ENCODE peak calls at places on chromosomes 13 and 19, in nine cellular contexts. D is BJ, V is heart right ventricle, Q is kidney epithelial cell, N is body of pancreas, I is A673, C is progenitor cell of endocrine pancreas, S is choroid plexus epithelial cell, T is tibial nerve. W is an unnamed sample.

GRCh38 chr13:49789961-49790360 is 2.5 kb downstream of the KPNA3 start:
- DNase-seq in D (no peak), V (no peak), Q (no peak), N (no peak), I (no peak), C (no peak), S (no peak), T (no peak), W (no peak)

GRCh38 chr13:22451345-22451744 is 729.4 kb upstream of the SGCG start:
- DNase-seq in D (no peak), V (peak; percentile 29), Q (no peak), N (no peak), I (no peak), C (no peak), S (no peak), T (no peak), W (no peak)

GRCh38 chr19:43804443-43804842 is 2.2 kb upstream of the LYPD5 start:
- DNase-seq in D (no peak), V (no peak), Q (no peak), N (no peak), I (peak; percentile 35), C (no peak), S (no peak), T (no peak), W (no peak)

GRCh38 chr19:16571283-16571682 is 932 bp downstream of the SLC35E1 start:
- DNase-seq in D (no peak), V (no peak), Q (no peak), N (peak; percentile 38), I (peak; percentile 45), C (no peak), S (peak; percentile 63), T (no peak), W (no peak)

GRCh38 chr19:16928916-16929315 is 40.1 kb downstream of the F2RL3 start:
- DNase-seq in D (no peak), V (no peak), Q (no peak), N (no peak), I (no peak), C (no peak), S (no peak), T (no peak), W (peak; percentile 59)

GRCh38 chr13:95300625-95301134 is 571 bp downstream of the ABCC4 start:
- DNase-seq in D (no peak), V (peak; percentile 49), Q (no peak), N (peak; percentile 24), I (peak; percentile 78), C (peak; percentile 11), S (peak; percentile 35), T (no peak), W (no peak)

GRCh38 chr13:57470491-57470890 is 161.1 kb upstream of the PCDH17 start:
- DNase-seq in D (no peak), V (no peak), Q (no peak), N (no peak), I (peak; percentile 6), C (no peak), S (no peak), T (no peak), W (no peak)

GRCh38 chr13:89951341-89951740 is 1396.1 kb upstream of the MIR17HG start:
- DNase-seq in D (no peak), V (no peak), Q (no peak), N (no peak), I (no peak), C (no peak), S (no peak), T (no peak), W (no peak)

GRCh38 chr19:1651548-1652394 is 644 bp downstream of the TCF3 start:
- DNase-seq in D (no peak), V (peak; percentile 50), Q (no peak), N (peak; percentile 51), I (peak; percentile 63), C (no peak), S (peak; percentile 39), T (no peak), W (no peak)

GRCh38 chr13:78785764-78786163 is 126.8 kb upstream of the OBI1 start:
- DNase-seq in D (no peak), V (no peak), Q (no peak), N (no peak), I (no peak), C (no peak), S (no peak), T (no peak), W (no peak)

GRCh38 chr19:17245535-17245984 is at the start of gene NR2F6:
- DNase-seq in D (no peak), V (no peak), Q (no peak), N (no peak), I (no peak), C (no peak), S (no peak), T (no peak), W (no peak)

GRCh38 chr13:23743717-23744116 is 145.5 kb downstream of the MIPEP start:
- DNase-seq in D (no peak), V (no peak), Q (no peak), N (no peak), I (no peak), C (no peak), S (no peak), T (no peak), W (no peak)

GRCh38 chr13:23743269-23743668 is 145.9 kb downstream of the MIPEP start:
- DNase-seq in D (no peak), V (no peak), Q (no peak), N (no peak), I (no peak), C (no peak), S (no peak), T (no peak), W (no peak)

GRCh38 chr13:23740002-23740401 is 149.2 kb downstream of the MIPEP start:
- DNase-seq in D (no peak), V (no peak), Q (no peak), N (no peak), I (no peak), C (no peak), S (no peak), T (no peak), W (no peak)

GRCh38 chr13:23744315-23744714 is 144.9 kb downstream of the MIPEP start:
- DNase-seq in D (no peak), V (no peak), Q (no peak), N (no peak), I (no peak), C (no peak), S (no peak), T (no peak), W (no peak)

GRCh38 chr13:23741879-23742510 is 147.2 kb downstream of the MIPEP start:
- DNase-seq in D (no peak), V (no peak), Q (no peak), N (no peak), I (peak; percentile 35), C (no peak), S (peak; percentile 35), T (no peak), W (no peak)
- TF ChIP-seq CTCF in D (peak; percentile 39), V (peak; percentile 42), Q (peak; percentile 51), N (no peak), I (peak; percentile 59), C (peak; percentile 71), S (peak; percentile 67), T (no peak), W (peak; percentile 71)

GRCh38 chr19:50044922-50045321 is 19.1 kb downstream of the ZNF473 start:
- DNase-seq in D (no peak), V (no peak), Q (no peak), N (no peak), I (no peak), C (no peak), S (no peak), T (no peak), W (no peak)

GRCh38 chr19:50043967-50044366 is 18.2 kb downstream of the ZNF473 start:
- DNase-seq in D (no peak), V (no peak), Q (no peak), N (no peak), I (no peak), C (no peak), S (no peak), T (no peak), W (no peak)

GRCh38 chr19:50050406-50051223 is 24.8 kb downstream of the ZNF473 start:
- DNase-seq in D (peak; percentile 36), V (peak; percentile 82), Q (peak; percentile 18), N (peak; percentile 64), I (peak; percentile 94), C (no peak), S (peak; percentile 73), T (peak; percentile 19), W (no peak)

GRCh38 chr19:50047686-50048085 is 21.9 kb downstream of the ZNF473 start:
- DNase-seq in D (no peak), V (no peak), Q (no peak), N (no peak), I (no peak), C (no peak), S (no peak), T (no peak), W (no peak)

GRCh38 chr19:50046649-50047503 is 21.1 kb downstream of the ZNF473 start:
- DNase-seq in D (no peak), V (peak; percentile 45), Q (no peak), N (peak; percentile 63), I (peak; percentile 72), C (no peak), S (peak; percentile 5), T (peak; percentile 26), W (no peak)
- TF ChIP-seq CTCF in D (peak; percentile 55), V (peak; percentile 68), Q (peak; percentile 30), N (peak; percentile 19), I (peak; percentile 67), C (peak; percentile 25), S (peak; percentile 44), T (peak; percentile 37), W (peak; percentile 68)

GRCh38 chr19:40933025-40933424 is 51.0 kb upstream of the CYP2A7 start:
- DNase-seq in D (no peak), V (no peak), Q (no peak), N (no peak), I (peak; percentile 28), C (no peak), S (no peak), T (no peak), W (no peak)
- TF ChIP-seq CTCF in D (no peak), V (no peak), Q (no peak), N (no peak), I (peak; percentile 44), C (no peak), S (peak; percentile 17), T (no peak), W (no peak)

DNA sequence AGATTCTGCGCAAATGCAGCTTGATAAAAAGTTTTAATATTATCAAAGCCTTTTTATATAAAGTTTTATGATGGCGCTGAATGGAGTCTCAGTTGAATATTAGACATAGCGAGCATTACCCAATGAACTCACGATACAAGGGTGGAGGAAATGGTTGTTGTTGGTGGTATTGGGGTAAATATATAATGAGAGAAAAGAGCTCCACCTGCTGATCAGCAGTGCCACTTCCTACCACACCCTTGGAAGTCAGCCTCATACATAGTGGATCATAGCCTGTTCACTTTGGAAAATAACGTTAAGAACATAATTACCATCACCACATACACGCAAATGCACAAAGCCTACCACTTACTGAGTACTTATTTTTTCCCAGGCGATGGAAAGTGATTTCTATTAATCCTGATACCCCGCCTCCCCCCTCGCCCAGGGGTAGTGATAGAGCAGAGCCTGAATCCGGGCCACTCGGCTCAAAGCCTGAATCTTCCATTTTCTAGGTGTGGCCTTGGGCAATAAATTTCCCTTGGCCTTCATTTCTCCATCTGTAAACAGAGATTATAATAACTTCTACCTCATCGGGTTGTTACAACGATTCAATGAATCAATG is 358.3 kb downstream of the KLF5 start:
- DNase-seq in D (no peak), V (no peak), Q (no peak), N (peak; percentile 50), I (peak; percentile 48), C (no peak), S (peak; percentile 52), T (no peak), W (no peak)
- TF ChIP-seq CTCF in D (peak; percentile 44), V (no peak), Q (peak; percentile 17), N (peak; percentile 36), I (peak; percentile 57), C (no peak), S (peak; percentile 61), T (no peak), W (peak; percentile 64)